ENCODE peak calls at places on chromosomes 5 and 9, in seven cellular contexts. H, D, S, E, C, G and J are unnamed samples.

GRCh38 chr5:848671-849111 is 2.1 kb downstream of the ZDHHC11 start:
- DNase-seq in E (no peak), D (no peak), C (peak; percentile 3), G (no peak), H (peak; percentile 41), S (peak; percentile 22), J (no peak)

GRCh38 chr9:37255187-37255586 is 134.8 kb downstream of the ZCCHC7 start:
- DNase-seq in E (no peak), S (no peak), C (no peak), H (no peak), G (no peak), D (no peak), J (no peak)

GRCh38 chr9:38000735-38001134 is 68.3 kb downstream of the SHB start:
- DNase-seq in E (no peak), D (no peak), G (no peak), S (no peak), H (no peak), C (no peak), J (no peak)

GRCh38 chr5:88829773-88830172 is 53.2 kb downstream of the MEF2C start:
- DNase-seq in E (no peak), D (no peak), C (no peak), H (no peak), S (no peak), G (no peak), J (no peak)

GRCh38 chr9:14652729-14653377 is 40.4 kb downstream of the ZDHHC21 start:
- DNase-seq in S (no peak), C (no peak), D (peak; percentile 28), G (peak; percentile 3), E (peak; percentile 40), H (no peak), J (peak; percentile 24)

GRCh38 chr5:7850533-7851239 is at the start of gene CFAP90:
- DNase-seq in D (peak; percentile 57), S (peak; percentile 33), E (no peak), H (peak; percentile 78), G (peak; percentile 67), C (peak; percentile 91), J (peak; percentile 30)

GRCh38 chr5:15587941-15588340 is 88.0 kb downstream of the FBXL7 start:
- DNase-seq in D (peak; percentile 42), G (no peak), C (no peak), S (no peak), H (no peak), E (no peak), J (no peak)

GRCh38 chr5:32942225-32942989 is 231.3 kb downstream of the NPR3 start:
- DNase-seq in C (peak; percentile 29), S (no peak), E (no peak), G (peak; percentile 26), D (peak; percentile 28), H (no peak), J (peak; percentile 13)

GRCh38 chr5:154713615-154714125 is 41.5 kb upstream of the LARP1 start:
- DNase-seq in C (no peak), S (no peak), H (no peak), D (peak; percentile 43), E (no peak), G (no peak), J (peak; percentile 31)

GRCh38 chr9:121171236-121171635 is 30.4 kb downstream of the RAB14 start:
- DNase-seq in D (no peak), E (no peak), G (no peak), C (no peak), H (no peak), S (no peak), J (no peak)

GRCh38 chr9:82495884-82496777 is 507.6 kb downstream of the SPATA31D1 start:
- DNase-seq in S (peak; percentile 15), E (no peak), G (no peak), D (no peak), H (no peak), C (no peak), J (no peak)

GRCh38 chr5:80763211-80763610 is 108.4 kb upstream of the DHFR start:
- DNase-seq in G (no peak), E (no peak), S (no peak), H (no peak), C (no peak), D (peak; percentile 81), J (no peak)

GRCh38 chr9:27273186-27273585 is 23.8 kb downstream of the EQTN start:
- DNase-seq in D (no peak), C (no peak), S (no peak), G (no peak), H (no peak), E (no peak), J (no peak)

GRCh38 chr9:35108946-35109575 is 6.1 kb upstream of the STOML2 start:
- DNase-seq in S (no peak), E (no peak), C (no peak), H (no peak), G (no peak), D (no peak), J (no peak)

GRCh38 chr9:127133739-127134167 is 11.3 kb upstream of the ANGPTL2 start:
- DNase-seq in H (no peak), G (no peak), C (no peak), S (peak; percentile 73), E (peak; percentile 93), D (peak; percentile 86), J (peak; percentile 91)

GRCh38 chr9:29394855-29395254 is 1821.6 kb upstream of the C9orf72 start:
- DNase-seq in E (no peak), G (no peak), D (no peak), S (no peak), H (no peak), C (no peak), J (no peak)

GRCh38 chr5:116410345-116410890 is 164.2 kb downstream of the SEMA6A start:
- DNase-seq in C (no peak), S (no peak), E (no peak), D (no peak), G (no peak), H (no peak), J (peak; percentile 5)

GRCh38 chr5:147482426-147483196 is 27.3 kb downstream of the DPYSL3 start:
- DNase-seq in H (no peak), C (no peak), D (peak; percentile 32), E (peak; percentile 42), S (no peak), G (no peak), J (no peak)